ENCODE peak calls at places on chromosomes 7 and 10, in nine cellular contexts. One of them, this sample, is unnamed. For H3K36me3, the result is how much of the 10 kb centered on the place peaks cover.

GRCh38 chr7:22667562-22668239 is 59.3 kb upstream of the IL6 start:
- DNase-seq in spleen: no peak
- DNase-seq in CD8-positive, alpha-beta T cell: no peak
- DNase-seq in Panc1: peak
- DNase-seq in OCI-LY7: no peak
- DNase-seq in fibroblast of lung: peak
- DNase-seq in Peyer's patch: no peak
- DNase-seq in right atrium auricular region: no peak
- DNase-seq in mesendoderm: peak
- DNase-seq in this sample: no peak

GRCh38 chr7:154872811-154873570 is 129.9 kb downstream of the PAXIP1 start:
- DNase-seq in mesendoderm: no peak
- DNase-seq in Panc1: no peak
- DNase-seq in right atrium auricular region: no peak
- DNase-seq in fibroblast of lung: no peak
- DNase-seq in OCI-LY7: no peak
- DNase-seq in Peyer's patch: no peak
- DNase-seq in CD8-positive, alpha-beta T cell: no peak
- DNase-seq in spleen: peak
- DNase-seq in this sample: no peak

GRCh38 chr7:137657476-137658193 is 189.1 kb downstream of the DGKI start:
- DNase-seq in mesendoderm: no peak
- DNase-seq in Panc1: no peak
- DNase-seq in OCI-LY7: no peak
- DNase-seq in Peyer's patch: no peak
- DNase-seq in CD8-positive, alpha-beta T cell: no peak
- DNase-seq in fibroblast of lung: no peak
- DNase-seq in right atrium auricular region: no peak
- DNase-seq in spleen: no peak
- DNase-seq in this sample: no peak

GRCh38 chr7:116230191-116231005 is 20.1 kb downstream of the TES start:
- DNase-seq in spleen: no peak
- DNase-seq in Peyer's patch: no peak
- DNase-seq in Panc1: no peak
- DNase-seq in CD8-positive, alpha-beta T cell: no peak
- DNase-seq in right atrium auricular region: no peak
- DNase-seq in OCI-LY7: no peak
- DNase-seq in fibroblast of lung: no peak
- DNase-seq in mesendoderm: no peak
- DNase-seq in this sample: no peak

GRCh38 chr10:126459032-126459831 is 71.0 kb upstream of the ADAM12 start:
- DNase-seq in fibroblast of lung: peak
- DNase-seq in spleen: no peak
- DNase-seq in Peyer's patch: no peak
- DNase-seq in OCI-LY7: no peak
- DNase-seq in Panc1: no peak
- DNase-seq in mesendoderm: peak
- DNase-seq in CD8-positive, alpha-beta T cell: no peak
- DNase-seq in right atrium auricular region: no peak
- DNase-seq in this sample: no peak

GRCh38 chr10:17219024-17219423 is 9.0 kb upstream of the VIM start:
- DNase-seq in Panc1: no peak
- DNase-seq in mesendoderm: no peak
- DNase-seq in spleen: no peak
- DNase-seq in fibroblast of lung: peak
- DNase-seq in Peyer's patch: no peak
- DNase-seq in OCI-LY7: no peak
- DNase-seq in CD8-positive, alpha-beta T cell: no peak
- DNase-seq in right atrium auricular region: no peak
- DNase-seq in this sample: no peak

GRCh38 chr7:46908770-46909169 is 673.1 kb downstream of the TNS3 start:
- DNase-seq in Peyer's patch: no peak
- DNase-seq in OCI-LY7: no peak
- DNase-seq in mesendoderm: no peak
- DNase-seq in right atrium auricular region: no peak
- DNase-seq in spleen: no peak
- DNase-seq in Panc1: no peak
- DNase-seq in fibroblast of lung: peak
- DNase-seq in CD8-positive, alpha-beta T cell: no peak
- DNase-seq in this sample: no peak

GRCh38 chr7:135768467-135768866 is 19.9 kb upstream of the FAM180A start:
- DNase-seq in spleen: no peak
- DNase-seq in right atrium auricular region: no peak
- DNase-seq in mesendoderm: no peak
- DNase-seq in Panc1: no peak
- DNase-seq in fibroblast of lung: no peak
- DNase-seq in OCI-LY7: no peak
- DNase-seq in CD8-positive, alpha-beta T cell: no peak
- DNase-seq in Peyer's patch: no peak
- DNase-seq in this sample: no peak

GRCh38 chr10:128898133-128898915 is 568.7 kb upstream of the MGMT start:
- DNase-seq in mesendoderm: peak
- DNase-seq in Panc1: no peak
- DNase-seq in spleen: no peak
- DNase-seq in right atrium auricular region: no peak
- DNase-seq in fibroblast of lung: no peak
- DNase-seq in Peyer's patch: no peak
- DNase-seq in CD8-positive, alpha-beta T cell: no peak
- DNase-seq in OCI-LY7: no peak
- DNase-seq in this sample: no peak

DNA sequence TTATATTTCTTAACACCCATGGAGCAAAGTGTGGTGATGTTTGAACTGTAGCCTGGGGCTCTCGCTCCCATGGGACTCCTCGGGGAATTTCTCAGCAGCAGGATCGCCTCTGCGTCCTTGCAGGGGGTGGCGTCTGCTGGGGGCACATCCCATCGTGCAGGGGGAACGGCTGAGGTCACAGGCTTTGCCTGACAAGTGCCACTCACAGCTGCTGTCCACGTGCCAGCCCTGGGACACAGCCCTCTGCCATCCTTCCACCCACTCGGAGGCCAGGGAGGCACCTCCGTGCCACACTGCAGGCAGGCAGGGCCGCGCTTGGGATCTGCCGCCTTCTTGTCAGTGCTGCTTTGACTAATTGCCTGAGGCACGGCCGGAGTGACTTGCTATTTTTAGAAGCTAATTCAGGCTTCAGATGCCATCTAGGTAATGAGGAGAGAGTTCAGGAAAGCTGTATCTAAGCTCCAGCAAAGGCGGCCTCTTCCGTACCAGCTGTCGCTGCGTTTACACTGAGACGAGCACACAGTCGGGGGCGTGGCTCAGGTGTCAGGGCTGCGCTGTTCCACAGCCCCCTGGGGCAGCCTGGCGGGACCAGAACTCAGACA is 45.7 kb downstream of the PITRM1 start:
- DNase-seq in spleen: no peak
- DNase-seq in OCI-LY7: no peak
- DNase-seq in fibroblast of lung: no peak
- DNase-seq in CD8-positive, alpha-beta T cell: no peak
- DNase-seq in mesendoderm: peak
- DNase-seq in Peyer's patch: peak
- DNase-seq in right atrium auricular region: no peak
- DNase-seq in Panc1: no peak
- DNase-seq in this sample: no peak
- H3K36me3 ChIP-seq in spleen: under half
- H3K36me3 ChIP-seq in OCI-LY7: half or more
- H3K36me3 ChIP-seq in fibroblast of lung: under half
- H3K36me3 ChIP-seq in CD8-positive, alpha-beta T cell: under half
- H3K36me3 ChIP-seq in mesendoderm: under half
- H3K36me3 ChIP-seq in Peyer's patch: under half
- H3K36me3 ChIP-seq in right atrium auricular region: under half
- H3K36me3 ChIP-seq in Panc1: under half
- H3K36me3 ChIP-seq in this sample: under half

DNA sequence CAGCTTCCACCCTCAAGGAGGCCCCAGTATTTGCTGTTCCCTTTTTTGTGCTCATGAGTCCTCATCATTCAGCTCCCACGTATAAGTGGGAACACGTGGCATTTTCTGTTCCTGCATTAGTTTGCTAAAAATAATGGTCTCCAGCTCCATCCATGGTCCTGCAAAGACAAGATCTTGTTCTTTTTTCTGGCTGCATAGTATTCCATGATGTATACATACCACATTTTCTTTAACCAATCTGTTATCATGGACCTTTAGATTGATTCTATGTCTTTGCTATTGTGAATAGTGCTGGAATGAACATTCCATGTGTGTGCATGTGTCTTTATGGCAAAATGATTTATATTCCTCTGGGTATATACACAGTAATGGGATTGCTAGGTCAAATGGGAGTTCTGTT is 17.0 kb downstream of the KRIT1 start:
- DNase-seq in Peyer's patch: no peak
- DNase-seq in spleen: no peak
- DNase-seq in CD8-positive, alpha-beta T cell: no peak
- DNase-seq in OCI-LY7: no peak
- DNase-seq in right atrium auricular region: no peak
- DNase-seq in fibroblast of lung: no peak
- DNase-seq in Panc1: no peak
- DNase-seq in mesendoderm: no peak
- DNase-seq in this sample: no peak
- H3K36me3 ChIP-seq in Peyer's patch: under half
- H3K36me3 ChIP-seq in spleen: half or more
- H3K36me3 ChIP-seq in CD8-positive, alpha-beta T cell: under half
- H3K36me3 ChIP-seq in OCI-LY7: half or more
- H3K36me3 ChIP-seq in right atrium auricular region: half or more
- H3K36me3 ChIP-seq in fibroblast of lung: under half
- H3K36me3 ChIP-seq in Panc1: under half
- H3K36me3 ChIP-seq in mesendoderm: under half
- H3K36me3 ChIP-seq in this sample: half or more

GRCh38 chr10:1229116-1229515 is 172.9 kb downstream of the WDR37 start:
- DNase-seq in Peyer's patch: no peak
- DNase-seq in mesendoderm: no peak
- DNase-seq in spleen: no peak
- DNase-seq in OCI-LY7: no peak
- DNase-seq in Panc1: no peak
- DNase-seq in fibroblast of lung: no peak
- DNase-seq in right atrium auricular region: peak
- DNase-seq in CD8-positive, alpha-beta T cell: no peak
- DNase-seq in this sample: no peak
- H3K36me3 ChIP-seq in Peyer's patch: under half
- H3K36me3 ChIP-seq in mesendoderm: under half
- H3K36me3 ChIP-seq in spleen: under half
- H3K36me3 ChIP-seq in OCI-LY7: under half
- H3K36me3 ChIP-seq in Panc1: under half
- H3K36me3 ChIP-seq in fibroblast of lung: under half
- H3K36me3 ChIP-seq in right atrium auricular region: under half
- H3K36me3 ChIP-seq in CD8-positive, alpha-beta T cell: under half
- H3K36me3 ChIP-seq in this sample: under half

GRCh38 chr7:140025241-140025640 is 37.5 kb downstream of the PARP12 start:
- DNase-seq in OCI-LY7: no peak
- DNase-seq in spleen: no peak
- DNase-seq in right atrium auricular region: no peak
- DNase-seq in Panc1: no peak
- DNase-seq in Peyer's patch: no peak
- DNase-seq in mesendoderm: no peak
- DNase-seq in CD8-positive, alpha-beta T cell: no peak
- DNase-seq in fibroblast of lung: no peak
- DNase-seq in this sample: no peak

GRCh38 chr7:140021603-140022002 is 41.1 kb downstream of the PARP12 start:
- DNase-seq in right atrium auricular region: no peak
- DNase-seq in mesendoderm: no peak
- DNase-seq in fibroblast of lung: no peak
- DNase-seq in spleen: no peak
- DNase-seq in CD8-positive, alpha-beta T cell: no peak
- DNase-seq in OCI-LY7: no peak
- DNase-seq in Panc1: no peak
- DNase-seq in Peyer's patch: no peak
- DNase-seq in this sample: no peak

GRCh38 chr7:140024585-140024984 is 38.2 kb downstream of the PARP12 start:
- DNase-seq in spleen: no peak
- DNase-seq in Peyer's patch: no peak
- DNase-seq in right atrium auricular region: no peak
- DNase-seq in mesendoderm: no peak
- DNase-seq in Panc1: no peak
- DNase-seq in CD8-positive, alpha-beta T cell: no peak
- DNase-seq in OCI-LY7: no peak
- DNase-seq in fibroblast of lung: no peak
- DNase-seq in this sample: no peak

GRCh38 chr7:140023728-140024127 is 39.0 kb downstream of the PARP12 start:
- DNase-seq in mesendoderm: no peak
- DNase-seq in right atrium auricular region: no peak
- DNase-seq in Panc1: no peak
- DNase-seq in CD8-positive, alpha-beta T cell: no peak
- DNase-seq in fibroblast of lung: no peak
- DNase-seq in spleen: no peak
- DNase-seq in OCI-LY7: no peak
- DNase-seq in Peyer's patch: no peak
- DNase-seq in this sample: no peak

GRCh38 chr7:140022582-140023211 is 40.1 kb downstream of the PARP12 start:
- DNase-seq in right atrium auricular region: no peak
- DNase-seq in fibroblast of lung: peak
- DNase-seq in Panc1: no peak
- DNase-seq in mesendoderm: no peak
- DNase-seq in spleen: no peak
- DNase-seq in CD8-positive, alpha-beta T cell: no peak
- DNase-seq in OCI-LY7: no peak
- DNase-seq in Peyer's patch: no peak
- DNase-seq in this sample: no peak
- H3K36me3 ChIP-seq in right atrium auricular region: under half
- H3K36me3 ChIP-seq in fibroblast of lung: under half
- H3K36me3 ChIP-seq in Panc1: under half
- H3K36me3 ChIP-seq in mesendoderm: under half
- H3K36me3 ChIP-seq in spleen: half or more
- H3K36me3 ChIP-seq in CD8-positive, alpha-beta T cell: under half
- H3K36me3 ChIP-seq in OCI-LY7: under half
- H3K36me3 ChIP-seq in Peyer's patch: under half
- H3K36me3 ChIP-seq in this sample: half or more

GRCh38 chr10:58807631-58808024 is 295.0 kb downstream of the BICC1 start:
- DNase-seq in fibroblast of lung: peak
- DNase-seq in CD8-positive, alpha-beta T cell: no peak
- DNase-seq in right atrium auricular region: no peak
- DNase-seq in mesendoderm: no peak
- DNase-seq in OCI-LY7: no peak
- DNase-seq in spleen: no peak
- DNase-seq in Panc1: no peak
- DNase-seq in Peyer's patch: no peak
- DNase-seq in this sample: no peak
- H3K36me3 ChIP-seq in fibroblast of lung: under half
- H3K36me3 ChIP-seq in CD8-positive, alpha-beta T cell: under half
- H3K36me3 ChIP-seq in right atrium auricular region: under half
- H3K36me3 ChIP-seq in mesendoderm: under half
- H3K36me3 ChIP-seq in OCI-LY7: under half
- H3K36me3 ChIP-seq in spleen: under half
- H3K36me3 ChIP-seq in Panc1: under half
- H3K36me3 ChIP-seq in Peyer's patch: under half
- H3K36me3 ChIP-seq in this sample: under half

GRCh38 chr10:31102421-31102820 is 70.8 kb upstream of the ZNF438 start:
- DNase-seq in fibroblast of lung: no peak
- DNase-seq in mesendoderm: no peak
- DNase-seq in right atrium auricular region: no peak
- DNase-seq in CD8-positive, alpha-beta T cell: no peak
- DNase-seq in OCI-LY7: no peak
- DNase-seq in Panc1: no peak
- DNase-seq in Peyer's patch: no peak
- DNase-seq in spleen: no peak
- DNase-seq in this sample: no peak
- H3K36me3 ChIP-seq in fibroblast of lung: under half
- H3K36me3 ChIP-seq in mesendoderm: under half
- H3K36me3 ChIP-seq in right atrium auricular region: under half
- H3K36me3 ChIP-seq in CD8-positive, alpha-beta T cell: under half
- H3K36me3 ChIP-seq in OCI-LY7: under half
- H3K36me3 ChIP-seq in Panc1: under half
- H3K36me3 ChIP-seq in Peyer's patch: under half
- H3K36me3 ChIP-seq in spleen: under half
- H3K36me3 ChIP-seq in this sample: under half

This sample was measured in CD4-positive, CD25-positive, alpha-beta regulatory T cell.